ENCODE peak calls at places on chromosomes 4 and X, in five cellular contexts. F, I, T, H and S are unnamed samples. For H3K4me1, the result is how much of the 10 kb centered on the place peaks cover.

GRCh38 chr4:80184053-80184790 is 13.1 kb upstream of the PRDM8 start:
- DNase-seq in F (peak), T (peak), H (peak), I (peak), S (no peak)

GRCh38 chrX:106898462-106898861 is 4.7 kb downstream of the RIPPLY1 start:
- DNase-seq in H (no peak), T (no peak), F (peak), I (no peak), S (no peak)

GRCh38 chr4:41507292-41507933 is 30.5 kb upstream of the LIMCH1 start:
- DNase-seq in F (no peak), H (no peak), T (no peak), I (no peak), S (no peak)

GRCh38 chr4:185682236-185682635 is 129.8 kb downstream of the SORBS2 start:
- DNase-seq in F (no peak), H (no peak), I (no peak), T (no peak), S (no peak)

GRCh38 chr4:163167333-163167626 is 590 bp upstream of the NAF1 start:
- DNase-seq in H (no peak), T (no peak), F (no peak), I (peak), S (no peak)

GRCh38 chrX:18887177-18887820 is 96.6 kb downstream of the PHKA2 start:
- DNase-seq in I (no peak), T (peak), F (no peak), H (no peak), S (no peak)

GRCh38 chr4:6272863-6273660 is 3.4 kb downstream of the WFS1 start:
- DNase-seq in H (no peak), F (no peak), T (no peak), I (no peak), S (no peak)

GRCh38 chr4:122542411-122543236 is 78.2 kb downstream of the IL21 start:
- DNase-seq in T (no peak), H (no peak), F (no peak), I (no peak), S (no peak)

GRCh38 chr4:182556576-182556975 is 313.4 kb downstream of the TENM3 start:
- DNase-seq in H (no peak), F (no peak), T (no peak), I (no peak), S (no peak)

GRCh38 chrX:110442631-110443030 is 84.0 kb downstream of the RTL9 start:
- DNase-seq in I (no peak), T (no peak), H (no peak), F (peak), S (no peak)

GRCh38 chr4:99117876-99118693 is 26.0 kb downstream of the ADH4 start:
- DNase-seq in I (no peak), T (no peak), F (peak), H (no peak), S (no peak)

DNA sequence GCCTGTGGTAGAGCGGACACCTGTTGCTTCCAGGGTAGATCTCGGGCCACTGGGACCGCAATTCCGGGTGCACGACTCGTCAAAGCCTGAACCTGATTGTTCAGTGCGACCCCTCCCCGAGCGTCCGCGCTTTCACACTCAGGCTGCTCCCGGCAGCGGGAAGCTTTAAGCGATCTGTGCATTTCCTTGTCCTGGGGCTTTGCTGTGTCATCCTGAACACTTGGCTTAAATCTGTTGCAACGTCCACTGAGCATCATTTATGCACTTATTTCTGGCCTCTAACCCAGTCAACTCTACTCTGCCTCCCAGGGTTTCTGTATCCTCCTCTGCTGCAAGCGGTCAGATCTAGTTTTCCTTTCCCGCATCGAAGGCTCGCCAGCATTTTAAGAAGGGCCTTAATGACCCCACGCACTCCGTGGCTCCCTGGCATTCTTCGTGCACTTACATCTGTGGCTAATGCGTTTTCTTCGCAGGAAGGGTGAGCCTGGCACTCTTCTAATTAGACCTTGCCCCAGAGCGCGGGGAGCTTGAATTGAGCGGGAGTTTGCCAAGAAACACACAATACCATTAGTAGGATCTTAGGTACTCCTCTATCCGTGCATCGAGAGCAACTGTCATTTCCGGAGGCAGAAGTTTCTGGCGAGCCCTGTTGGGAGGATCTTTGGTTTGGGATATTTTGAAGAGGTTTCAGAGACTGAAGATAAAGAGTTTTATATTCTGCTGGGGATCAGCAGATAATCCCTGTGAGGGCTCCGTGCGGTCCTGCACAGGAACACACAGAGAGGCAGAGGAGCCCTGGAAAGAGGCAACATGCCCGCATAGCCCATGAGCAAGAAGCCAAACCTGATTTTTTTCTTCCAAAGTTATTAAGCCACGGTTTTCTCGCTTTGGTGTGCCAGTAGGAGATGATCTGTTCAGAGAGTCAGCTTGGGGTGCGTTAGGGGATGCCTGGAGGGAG is 654 bp upstream of the DDIT4L start:
- DNase-seq in T (no peak), H (no peak), F (peak), I (no peak), S (no peak)
- H3K4me3 ChIP-seq in T (peak), H (peak), F (peak), I (peak), S (peak)

GRCh38 chr4:184475096-184475461 is 729 bp upstream of the IRF2 start:
- DNase-seq in I (peak), H (no peak), T (peak), F (peak), S (no peak)
- H3K4me1 ChIP-seq in I (half or more), H (under half), T (under half), F (under half), S (under half)

DNA sequence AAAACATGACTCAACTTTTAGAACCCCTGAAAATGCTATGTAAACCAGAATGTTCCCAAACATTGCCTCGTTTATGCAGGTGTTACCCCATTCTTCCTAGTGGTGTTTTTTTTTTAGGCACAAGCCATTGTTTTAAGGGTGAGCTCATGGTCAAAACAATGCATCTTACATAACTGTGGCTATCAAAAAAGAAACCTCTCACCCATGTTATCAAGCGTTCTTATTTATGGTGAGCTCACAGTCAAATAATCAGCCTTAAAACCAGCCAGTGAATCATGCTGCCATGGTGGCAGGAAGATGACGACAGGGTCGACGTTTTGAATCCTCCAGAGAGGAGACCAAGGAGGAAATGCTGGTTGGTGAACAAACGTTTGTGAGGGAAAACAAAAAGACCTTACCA is 195.2 kb downstream of the KDR start:
- DNase-seq in T (no peak), H (no peak), I (no peak), F (no peak), S (no peak)
- H3K4me3 ChIP-seq in T (no peak), H (no peak), I (no peak), F (no peak), S (no peak)

GRCh38 chrX:71420686-71421085 is 54.5 kb downstream of the TAF1 start:
- DNase-seq in T (no peak), F (no peak), H (no peak), I (no peak), S (no peak)
- H3K4me1 ChIP-seq in T (under half), F (under half), H (under half), I (under half), S (under half)

DNA sequence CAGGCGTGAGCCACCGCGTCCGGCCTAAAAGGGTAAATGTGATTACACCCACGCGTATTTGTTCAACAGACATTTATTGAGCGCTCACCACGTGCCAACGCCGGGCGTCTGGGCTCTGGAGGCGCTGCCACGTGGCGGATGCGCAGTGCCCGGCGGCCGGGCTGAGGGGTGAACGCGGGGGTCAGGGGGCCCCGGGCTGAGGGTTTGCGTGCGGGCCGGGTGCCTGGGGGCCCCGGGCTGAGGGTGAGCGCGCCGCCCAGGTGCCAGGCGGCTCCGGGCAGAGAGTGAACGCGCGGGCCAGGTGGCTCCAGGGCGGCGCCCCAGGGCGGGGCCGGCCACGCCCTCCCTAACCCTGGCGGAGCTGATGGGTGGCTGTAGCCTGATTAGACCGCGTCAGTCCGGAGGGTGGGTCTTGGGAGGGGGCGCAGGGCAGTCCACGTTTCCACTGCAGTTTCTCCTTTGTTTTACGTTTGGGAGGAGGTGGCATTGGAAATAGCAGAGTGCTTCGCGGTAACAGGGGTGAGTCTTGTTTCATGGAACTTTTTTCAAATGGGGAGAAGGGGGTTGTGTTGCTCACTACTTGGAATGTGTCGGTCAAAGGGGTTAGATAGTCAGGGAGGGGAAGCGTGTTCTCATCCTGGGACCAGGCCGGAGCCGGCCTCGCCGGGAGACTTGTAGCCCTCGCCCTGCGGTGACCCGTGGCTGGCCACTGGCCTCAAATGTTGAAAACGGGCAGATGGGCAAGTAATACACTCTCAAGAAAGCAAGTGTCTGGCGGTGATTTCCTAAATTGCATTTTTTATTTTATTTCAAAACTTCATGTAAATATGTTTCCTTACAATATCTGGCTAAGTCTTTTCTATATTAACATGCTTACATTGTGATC is at the start of gene ZFP42:
- DNase-seq in H (no peak), T (no peak), F (no peak), I (no peak), S (no peak)
- H3K4me3 ChIP-seq in H (no peak), T (no peak), F (no peak), I (no peak), S (no peak)

GRCh38 chr4:752196-752861 is 46.7 kb downstream of the PCGF3 start:
- DNase-seq in T (no peak), H (no peak), I (no peak), F (no peak), S (no peak)

GRCh38 chr4:749771-750666 is 44.4 kb downstream of the PCGF3 start:
- DNase-seq in T (no peak), F (peak), H (no peak), I (peak), S (no peak)

GRCh38 chr4:751676-752075 is 46.0 kb downstream of the PCGF3 start:
- DNase-seq in F (peak), T (no peak), I (no peak), H (no peak), S (no peak)

GRCh38 chr4:747546-748170 is 42.0 kb downstream of the PCGF3 start:
- DNase-seq in H (no peak), F (no peak), I (no peak), T (no peak), S (no peak)

GRCh38 chr4:748461-748860 is 42.8 kb downstream of the PCGF3 start:
- DNase-seq in H (no peak), I (no peak), T (no peak), F (no peak), S (no peak)
- H3K4me1 ChIP-seq in H (under half), I (under half), T (under half), F (under half), S (under half)

DNA sequence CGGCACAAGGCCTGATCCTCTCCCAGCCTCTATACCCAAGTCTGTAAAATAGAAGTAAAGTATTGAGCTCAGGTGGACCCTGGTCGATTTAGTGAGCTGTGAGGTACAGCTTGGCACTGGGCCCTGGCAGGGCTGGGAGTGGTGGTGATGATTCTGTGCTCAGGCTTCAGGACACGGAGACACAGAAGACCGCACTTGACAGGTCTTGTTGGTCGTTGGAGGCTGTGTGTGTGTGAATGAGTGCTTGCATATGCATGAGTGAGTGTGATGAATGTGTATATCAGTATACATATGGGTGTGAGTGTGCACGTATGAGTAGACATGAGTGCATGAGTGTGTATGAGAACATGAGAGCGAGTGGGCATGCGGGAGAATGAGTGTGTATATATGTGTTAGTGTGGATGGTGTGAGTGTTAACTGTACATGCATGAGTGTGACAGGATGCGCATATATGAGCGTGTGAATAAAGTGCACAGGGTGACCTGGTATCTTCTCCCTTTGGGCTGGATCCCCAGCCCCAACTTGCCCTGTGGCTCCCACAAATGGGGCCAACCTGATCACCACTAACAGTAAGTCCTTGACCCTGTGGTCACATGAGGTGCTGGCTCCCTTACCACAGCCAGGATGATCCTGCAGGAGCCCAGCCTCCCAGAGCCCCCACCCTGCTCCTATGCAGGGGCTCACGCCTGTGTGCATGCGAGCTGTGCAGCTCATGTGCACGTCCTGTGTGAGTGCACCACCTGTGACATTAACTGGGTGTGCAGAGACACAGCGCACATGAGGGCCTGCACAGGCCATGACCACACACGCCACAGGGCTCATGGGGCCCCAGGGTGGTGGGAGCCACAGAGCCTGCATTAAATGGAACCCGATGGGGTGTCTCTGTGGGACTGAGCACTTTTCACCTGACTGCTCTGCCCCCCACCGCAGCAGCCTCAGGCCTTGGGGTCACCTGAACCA is 20.8 kb downstream of the SH3BP2 start:
- DNase-seq in F (no peak), T (no peak), I (no peak), H (no peak), S (no peak)
- H3K4me3 ChIP-seq in F (no peak), T (peak), I (no peak), H (peak), S (peak)

GRCh38 chrX:40088299-40088625 is 9.5 kb downstream of the BCOR start:
- DNase-seq in I (no peak), F (peak), T (no peak), H (no peak), S (no peak)
- H3K4me1 ChIP-seq in I (under half), F (half or more), T (under half), H (half or more), S (half or more)

GRCh38 chr4:76952071-76952470 is 2.5 kb downstream of the SEPTIN11 start:
- DNase-seq in H (no peak), T (no peak), I (no peak), F (no peak), S (no peak)
- H3K4me3 ChIP-seq in H (no peak), T (no peak), I (no peak), F (peak), S (no peak)

DNA sequence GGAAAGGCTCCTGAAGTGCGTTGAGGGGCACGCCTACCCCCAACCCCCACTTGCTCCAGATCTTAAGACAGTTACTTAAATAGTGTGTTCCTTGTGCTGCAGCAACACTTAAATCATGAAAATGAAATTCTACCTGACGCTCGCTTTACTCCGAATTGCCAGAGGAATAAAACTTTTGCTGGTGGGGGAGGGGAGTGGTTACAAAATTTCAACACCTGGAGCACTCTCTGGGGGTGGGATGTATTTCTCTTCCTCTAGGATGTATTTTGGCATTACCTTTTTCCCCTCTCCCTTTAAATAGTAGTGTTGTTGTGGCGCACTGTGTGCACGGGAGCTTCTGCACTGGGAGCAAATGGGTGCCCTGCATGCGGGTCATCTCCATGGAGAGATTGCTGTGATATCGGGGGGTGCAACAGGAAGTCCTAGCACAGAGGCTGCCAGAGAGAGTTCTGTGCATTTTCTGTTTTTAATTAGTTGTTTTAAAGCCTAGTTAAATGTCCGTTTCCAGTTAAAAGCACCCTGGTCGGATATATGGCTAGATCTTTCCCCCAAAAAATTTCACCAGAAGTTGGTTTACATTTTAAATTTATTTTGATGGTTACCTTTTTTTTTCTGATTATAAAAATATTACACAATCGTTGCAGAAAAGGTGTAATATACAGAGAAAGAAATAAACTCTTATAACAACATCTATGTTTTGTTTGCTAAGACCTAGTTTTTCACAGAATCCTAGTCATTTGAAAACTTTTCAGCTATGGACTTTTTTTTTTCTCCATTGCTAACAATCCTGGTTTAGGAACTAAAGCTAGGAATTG is 207.6 kb downstream of the SOWAHB start:
- DNase-seq in F (peak), T (no peak), H (no peak), I (no peak), S (no peak)
- H3K4me1 ChIP-seq in F (under half), T (under half), H (under half), I (under half), S (under half)